ENCODE peak calls at places on chromosomes 11 and 22, in four cellular contexts. D is neural progenitor cell, N is mucosa of descending colon, H is endothelial cell. O is an unnamed sample.

GRCh38 chr11:125170001-125170405 is 5.5 kb downstream of the PKNOX2 start:
- DNase-seq in H (no peak), D (peak), N (no peak), O (peak)

GRCh38 chr11:23988381-23989006 is 508.4 kb upstream of the LUZP2 start:
- DNase-seq in N (no peak), D (no peak), H (no peak), O (peak)

GRCh38 chr11:60844045-60844869 is 2.3 kb downstream of the CCDC86 start:
- DNase-seq in N (no peak), D (no peak), H (no peak), O (no peak)

GRCh38 chr11:130449996-130450419 is 1.6 kb downstream of the ADAMTS15 start:
- DNase-seq in N (peak), D (peak), H (peak), O (peak)

GRCh38 chr11:106552694-106553203 is 465.5 kb downstream of the GUCY1A2 start:
- DNase-seq in N (no peak), D (peak), H (no peak), O (no peak)

GRCh38 chr11:34274712-34275398 is 83.0 kb downstream of the ABTB2 start:
- DNase-seq in D (no peak), H (no peak), N (peak), O (peak)

GRCh38 chr22:17565986-17566687 is 2.8 kb downstream of the SLC25A18 start:
- DNase-seq in H (no peak), D (no peak), N (no peak), O (no peak)

GRCh38 chr11:45412521-45412920 is 126.4 kb upstream of the SYT13 start:
- DNase-seq in N (no peak), H (no peak), D (no peak), O (no peak)

GRCh38 chr11:1397862-1398505 is 8.2 kb downstream of the BRSK2 start:
- DNase-seq in N (no peak), H (no peak), D (no peak), O (no peak)

GRCh38 chr11:31870609-31871309 is 59.6 kb upstream of the PAX6 start:
- DNase-seq in N (peak), D (peak), H (peak), O (peak)
- TF ChIP-seq CTCF in N (peak), D (peak), H (peak), O (peak)

GRCh38 chr11:134045799-134046635 is 22.9 kb upstream of the JAM3 start:
- DNase-seq in H (peak), N (no peak), D (peak), O (peak)
- TF ChIP-seq CTCF in H (no peak), N (no peak), D (peak), O (peak)

GRCh38 chr22:33210129-33210784 is 152.1 kb upstream of the SYN3 start:
- DNase-seq in N (no peak), D (peak), H (peak), O (peak)
- TF ChIP-seq CTCF in N (no peak), D (peak), H (peak), O (peak)

DNA sequence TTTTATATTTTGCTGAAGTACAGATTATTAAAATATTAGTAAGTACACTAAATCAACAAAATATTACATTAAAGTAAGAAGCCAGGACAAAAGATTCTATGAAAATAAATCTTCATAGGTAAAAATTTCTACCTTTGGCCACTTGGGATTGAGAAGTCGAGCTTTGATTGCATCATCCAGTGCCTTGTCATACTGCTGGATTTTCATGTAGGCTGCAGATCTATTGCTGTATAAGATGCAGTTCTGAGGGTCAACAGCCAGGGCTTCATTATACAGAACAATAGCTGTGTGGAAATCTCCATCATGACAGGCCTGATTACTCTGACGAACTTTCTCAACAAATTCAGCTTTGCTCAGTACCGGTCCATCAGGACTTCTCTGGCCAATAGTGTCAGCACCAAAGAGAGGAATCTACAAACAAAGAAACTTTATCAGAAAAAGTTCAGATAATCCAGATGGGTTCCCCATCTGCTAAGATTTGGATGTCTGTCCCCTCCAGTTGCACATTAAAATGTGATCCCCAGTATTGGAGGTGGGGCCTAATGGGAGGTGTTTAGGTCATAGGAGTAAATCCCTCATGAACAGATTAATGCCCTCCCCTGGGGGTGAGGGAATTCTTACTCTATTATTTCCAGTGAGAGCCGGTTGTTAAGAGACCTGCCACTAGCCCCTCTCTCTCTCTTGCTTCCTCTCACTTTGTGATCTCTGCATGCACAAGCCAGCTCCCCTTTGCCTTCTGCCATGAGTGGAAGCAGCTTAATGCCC is 50.0 kb downstream of the TTC28 start:
- DNase-seq in H (no peak), D (peak), N (no peak), O (peak)
- TF ChIP-seq CTCF in H (no peak), D (no peak), N (no peak), O (no peak)

DNA sequence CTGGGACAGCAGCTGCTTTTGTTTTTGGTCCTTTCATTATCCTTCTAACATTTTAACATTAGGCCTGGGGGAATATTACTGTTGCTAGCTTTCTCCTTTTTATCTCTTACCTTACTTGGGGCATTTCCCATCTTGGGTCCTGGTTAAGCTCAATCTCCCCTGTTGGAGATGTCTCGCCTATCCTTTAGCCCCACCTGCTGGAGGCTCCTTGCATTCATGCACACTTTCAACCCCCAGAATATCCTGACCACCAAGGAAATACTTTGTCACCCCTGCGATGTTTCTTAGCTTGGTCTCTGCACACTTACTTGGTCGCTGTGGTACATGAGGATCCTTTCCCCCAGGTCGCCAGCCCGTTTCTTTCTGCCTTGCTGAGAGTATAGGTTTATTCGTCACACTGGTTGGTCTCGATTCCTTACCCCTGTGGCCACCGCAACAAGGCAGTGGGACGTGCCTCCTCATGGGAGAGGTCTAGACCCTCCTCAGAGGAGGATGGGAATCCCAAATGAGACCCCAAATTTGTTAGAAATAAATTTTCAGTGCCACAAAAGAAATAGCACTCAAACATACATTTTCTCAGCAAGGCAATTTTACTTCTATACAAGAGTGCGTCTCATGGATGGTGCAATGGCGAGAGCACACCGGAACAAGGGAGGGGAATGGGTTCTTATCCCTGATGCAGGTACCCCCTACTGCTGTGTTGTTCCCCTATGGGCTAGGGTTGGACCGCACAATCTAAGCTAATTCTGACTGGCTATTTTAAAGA is 5.4 kb upstream of the TXN2 start:
- DNase-seq in H (peak), D (peak), N (no peak), O (peak)
- TF ChIP-seq CTCF in H (no peak), D (peak), N (peak), O (peak)

GRCh38 chr11:63938481-63939350 is at the start of gene NAA40:
- DNase-seq in D (peak), N (peak), H (peak), O (peak)
- TF ChIP-seq CTCF in D (no peak), N (no peak), H (no peak), O (no peak)

DNA sequence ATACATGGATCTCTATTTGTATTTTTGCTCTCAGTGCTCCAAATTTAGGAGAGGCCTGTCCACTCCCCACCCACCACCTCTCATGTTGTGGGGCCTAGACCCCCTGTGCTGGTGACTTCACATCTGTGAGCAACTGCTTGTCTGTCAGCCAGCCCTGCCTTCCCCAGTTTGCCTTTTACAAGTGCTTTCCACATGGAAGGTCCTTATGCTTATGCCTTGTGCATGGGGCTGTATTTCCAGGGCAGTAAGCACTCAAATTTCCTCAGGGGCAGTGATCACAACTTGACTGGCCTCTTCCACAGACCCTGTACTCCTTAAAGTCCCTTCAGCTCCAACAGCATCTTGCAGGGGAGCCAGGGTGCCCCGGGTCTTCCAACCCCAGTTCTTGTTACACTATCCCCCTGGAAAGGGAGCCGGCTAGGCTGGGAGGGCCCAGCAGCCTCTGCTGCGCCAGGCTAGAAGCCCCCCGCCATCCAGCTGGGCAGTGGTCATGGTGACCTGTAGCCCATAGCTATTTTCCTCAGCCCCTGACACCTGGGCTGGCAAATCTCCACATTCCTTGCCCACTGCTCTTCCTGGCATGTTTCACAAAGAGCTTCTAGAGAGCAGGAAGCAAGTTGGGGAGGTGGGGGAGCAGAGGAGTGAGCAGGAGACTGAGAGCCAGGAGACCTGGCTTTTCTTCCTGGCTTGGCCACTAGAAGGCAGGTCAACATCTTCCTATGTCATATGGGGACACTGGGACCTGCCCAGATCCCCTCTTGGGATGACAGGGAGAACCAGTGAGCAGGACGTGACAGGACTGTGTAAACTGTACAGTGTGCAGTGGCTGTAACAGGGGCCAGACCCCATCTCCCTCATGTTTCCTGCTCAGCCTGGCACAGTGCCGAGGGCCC is 29.7 kb downstream of the GDPD5 start:
- DNase-seq in N (no peak), H (peak), D (peak), O (no peak)
- TF ChIP-seq CTCF in N (no peak), H (no peak), D (peak), O (no peak)